ENCODE peak calls at places on chromosomes 16 and 17, in eight cellular contexts. R, X, L, Z, C, M, P and Y are unnamed samples.

GRCh38 chr17:54971147-54971546 is 2.6 kb downstream of the STXBP4 start:
- DNase-seq in R (no peak), X (no peak), L (no peak), Z (no peak), C (no peak), M (no peak), P (no peak), Y (no peak)

GRCh38 chr16:72990003-72990521 is 57.9 kb downstream of the ZFHX3 start:
- DNase-seq in R (peak; percentile 74), X (peak; percentile 63), L (peak; percentile 97), Z (no peak), C (peak; percentile 64), M (peak; percentile 47), P (no peak), Y (no peak)

GRCh38 chr17:42276359-42276608 is at the start of gene STAT5B:
- DNase-seq in R (no peak), X (peak; percentile 80), L (peak; percentile 64), Z (no peak), C (peak; percentile 74), M (peak; percentile 67), P (peak; percentile 82), Y (peak; percentile 85)

GRCh38 chr17:22512997-22513538 is 820.7 kb downstream of the KCNJ18 start:
- DNase-seq in R (no peak), X (no peak), L (no peak), Z (no peak), C (no peak), M (no peak), P (no peak), Y (no peak)

GRCh38 chr17:31915456-31916100 is 14.1 kb upstream of the UTP6 start:
- DNase-seq in R (no peak), X (no peak), L (no peak), Z (no peak), C (no peak), M (no peak), P (no peak), Y (no peak)

GRCh38 chr16:82360024-82360783 is 190.2 kb upstream of the MPHOSPH6 start:
- DNase-seq in R (no peak), X (no peak), L (no peak), Z (no peak), C (no peak), M (no peak), P (no peak), Y (no peak)

GRCh38 chr17:7740481-7741001 is 23.0 kb downstream of the DNAH2 start:
- DNase-seq in R (no peak), X (no peak), L (no peak), Z (no peak), C (no peak), M (no peak), P (no peak), Y (no peak)

GRCh38 chr17:48307814-48308411 is 122.1 kb downstream of the SKAP1 start:
- DNase-seq in R (no peak), X (peak; percentile 28), L (peak; percentile 42), Z (peak; percentile 50), C (peak; percentile 62), M (no peak), P (peak; percentile 29), Y (no peak)

GRCh38 chr16:69522732-69523404 is 42.9 kb upstream of the NFAT5 start:
- DNase-seq in R (no peak), X (no peak), L (no peak), Z (no peak), C (no peak), M (no peak), P (no peak), Y (no peak)

GRCh38 chr17:40317345-40317873 is 8.4 kb downstream of the RARA start:
- DNase-seq in R (no peak), X (peak; percentile 73), L (no peak), Z (no peak), C (no peak), M (peak; percentile 63), P (no peak), Y (peak; percentile 48)

GRCh38 chr16:46732561-46732960 is 15.6 kb downstream of the MYLK3 start:
- DNase-seq in R (no peak), X (no peak), L (no peak), Z (no peak), C (no peak), M (no peak), P (no peak), Y (no peak)

GRCh38 chr17:3984719-3985444 is 20.6 kb upstream of the ATP2A3 start:
- DNase-seq in R (no peak), X (no peak), L (no peak), Z (no peak), C (no peak), M (no peak), P (no peak), Y (no peak)

GRCh38 chr17:35214192-35214591 is 20.0 kb upstream of the SLC35G3 start:
- DNase-seq in R (no peak), X (no peak), L (no peak), Z (no peak), C (no peak), M (no peak), P (no peak), Y (no peak)

GRCh38 chr16:55915116-55915827 is 40.1 kb upstream of the CES5A start:
- DNase-seq in R (no peak), X (no peak), L (no peak), Z (no peak), C (no peak), M (no peak), P (no peak), Y (no peak)

GRCh38 chr17:48261297-48261880 is 153.8 kb downstream of the SNX11 start:
- DNase-seq in R (no peak), X (peak; percentile 25), L (no peak), Z (no peak), C (no peak), M (no peak), P (no peak), Y (no peak)

GRCh38 chr17:2435852-2436251 is 35.0 kb upstream of the MNT start:
- DNase-seq in R (no peak), X (no peak), L (no peak), Z (no peak), C (peak; percentile 62), M (no peak), P (no peak), Y (no peak)

GRCh38 chr16:71707199-71707598 is 17.3 kb downstream of the PHLPP2 start:
- DNase-seq in R (no peak), X (no peak), L (no peak), Z (no peak), C (no peak), M (no peak), P (no peak), Y (no peak)

GRCh38 chr16:75065149-75065807 is 51.3 kb downstream of the LDHD start:
- DNase-seq in R (no peak), X (no peak), L (peak; percentile 32), Z (no peak), C (no peak), M (no peak), P (peak; percentile 62), Y (no peak)

GRCh38 chr17:20214807-20215206 is 205.6 kb downstream of the SPECC1 start:
- DNase-seq in R (no peak), X (no peak), L (no peak), Z (no peak), C (no peak), M (no peak), P (no peak), Y (no peak)

GRCh38 chr17:71080937-71081336 is 911.6 kb downstream of the KCNJ2 start:
- DNase-seq in R (no peak), X (no peak), L (no peak), Z (no peak), C (no peak), M (no peak), P (no peak), Y (no peak)

GRCh38 chr17:63486317-63487013 is 9.6 kb downstream of the ACE start:
- DNase-seq in R (no peak), X (no peak), L (no peak), Z (no peak), C (no peak), M (no peak), P (no peak), Y (no peak)

GRCh38 chr16:26963109-26963508 is 103.6 kb upstream of the C16orf82 start:
- DNase-seq in R (no peak), X (no peak), L (no peak), Z (no peak), C (no peak), M (no peak), P (no peak), Y (no peak)

GRCh38 chr16:23026777-23027362 is 122.4 kb downstream of the USP31 start:
- DNase-seq in R (no peak), X (no peak), L (no peak), Z (no peak), C (no peak), M (no peak), P (no peak), Y (no peak)

GRCh38 chr17:41683441-41684007 is 5.2 kb upstream of the EIF1 start:
- DNase-seq in R (no peak), X (no peak), L (no peak), Z (no peak), C (no peak), M (no peak), P (no peak), Y (no peak)

GRCh38 chr17:72369366-72369765 is 248.5 kb downstream of the SOX9 start:
- DNase-seq in R (no peak), X (no peak), L (no peak), Z (no peak), C (no peak), M (no peak), P (no peak), Y (no peak)

GRCh38 chr17:45317113-45317820 is 447 bp upstream of the MAP3K14 start:
- DNase-seq in R (peak; percentile 99), X (peak; percentile 100), L (peak; percentile 100), Z (peak; percentile 100), C (peak; percentile 100), M (peak; percentile 100), P (peak; percentile 99), Y (peak; percentile 100)
- TF ChIP-seq CTCF in R (no peak), X (peak; percentile 19), L (no peak), Z (no peak), C (peak; percentile 20), M (no peak), P (no peak), Y (no peak)

GRCh38 chr16:49856741-49857330 is 924 bp upstream of the ZNF423 start:
- DNase-seq in R (no peak), X (peak; percentile 89), L (peak; percentile 69), Z (peak; percentile 70), C (peak; percentile 78), M (peak; percentile 75), P (no peak), Y (peak; percentile 86)
- TF ChIP-seq CTCF in R (peak; percentile 43), X (peak; percentile 50), L (peak; percentile 21), Z (peak; percentile 36), C (peak; percentile 9), M (no peak), P (no peak), Y (no peak)

GRCh38 chr17:80477647-80478478 is 1.5 kb upstream of the NPTX1 start:
- DNase-seq in R (no peak), X (no peak), L (no peak), Z (no peak), C (no peak), M (no peak), P (no peak), Y (peak; percentile 77)
- TF ChIP-seq CTCF in R (no peak), X (peak; percentile 62), L (peak; percentile 38), Z (peak; percentile 59), C (peak; percentile 11), M (peak; percentile 13), P (peak; percentile 18), Y (peak; percentile 59)

DNA sequence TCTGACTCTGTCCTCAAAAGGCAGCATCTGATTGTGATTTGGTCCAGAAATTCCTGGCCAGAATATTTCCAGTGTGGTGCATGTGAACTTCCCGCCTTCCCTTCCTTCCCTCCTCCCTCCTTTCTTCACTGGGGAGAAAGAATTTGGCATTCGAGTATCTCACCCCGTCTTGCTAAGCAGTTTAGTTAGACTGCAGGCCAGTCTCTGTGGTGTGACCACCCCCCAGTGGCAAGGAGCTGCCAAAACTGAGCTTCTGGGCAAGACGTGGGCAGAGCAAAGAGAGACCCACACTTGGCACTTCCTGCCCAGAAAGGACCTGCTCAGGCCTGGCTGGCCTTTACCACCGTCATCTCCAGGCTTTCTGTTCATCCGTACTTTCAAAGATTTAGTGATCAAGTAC is 36.4 kb downstream of the SNX20 start:
- DNase-seq in R (no peak), X (no peak), L (no peak), Z (no peak), C (peak; percentile 38), M (no peak), P (no peak), Y (no peak)
- TF ChIP-seq CTCF in R (peak; percentile 42), X (peak; percentile 58), L (peak; percentile 30), Z (peak; percentile 31), C (peak; percentile 47), M (no peak), P (no peak), Y (peak; percentile 22)